ENCODE peak calls at places on chromosomes 12 and 14, in five cellular contexts. D, G, Y, F and T are unnamed samples. For H3K4me1, the result is how much of the 10 kb centered on the place peaks cover.

GRCh38 chr12:19234991-19235876 is 105.7 kb downstream of the PLEKHA5 start:
- DNase-seq in D (no peak), G (no peak), Y (no peak), F (no peak), T (no peak)

GRCh38 chr12:57452181-57452936 is 2.7 kb upstream of the INHBE start:
- DNase-seq in D (no peak), G (no peak), Y (peak), F (no peak), T (peak)

GRCh38 chr12:6765048-6765633 is 1.0 kb upstream of the PTMS start:
- DNase-seq in D (no peak), G (no peak), Y (no peak), F (no peak), T (no peak)

GRCh38 chr12:111155521-111155920 is 213.4 kb downstream of the PHETA1 start:
- DNase-seq in D (no peak), G (no peak), Y (no peak), F (no peak), T (no peak)

GRCh38 chr14:71701990-71702389 is 230.2 kb upstream of the RGS6 start:
- DNase-seq in D (no peak), G (no peak), Y (no peak), F (no peak), T (no peak)

GRCh38 chr12:53737951-53738833 is 10.9 kb upstream of the CALCOCO1 start:
- DNase-seq in D (peak), G (no peak), Y (no peak), F (no peak), T (no peak)

GRCh38 chr12:59087077-59087673 is 166.9 kb upstream of the LRIG3 start:
- DNase-seq in D (peak), G (no peak), Y (no peak), F (peak), T (no peak)

GRCh38 chr14:40213701-40214100 is 781.5 kb upstream of the FBXO33 start:
- DNase-seq in D (no peak), G (no peak), Y (no peak), F (no peak), T (no peak)

GRCh38 chr14:58479975-58480374 is 52.5 kb downstream of the KIAA0586 start:
- DNase-seq in D (no peak), G (no peak), Y (no peak), F (no peak), T (no peak)

GRCh38 chr12:99455350-99456037 is 192.1 kb upstream of the GARIN6 start:
- DNase-seq in D (no peak), G (no peak), Y (no peak), F (peak), T (peak)

GRCh38 chr12:109463776-109464175 is 13.3 kb downstream of the KCTD10 start:
- DNase-seq in D (no peak), G (no peak), Y (no peak), F (no peak), T (peak)

GRCh38 chr12:109464642-109465351 is 12.3 kb downstream of the KCTD10 start:
- DNase-seq in D (no peak), G (no peak), Y (no peak), F (no peak), T (no peak)

GRCh38 chr12:109461846-109462766 is 15.0 kb downstream of the KCTD10 start:
- DNase-seq in D (peak), G (no peak), Y (peak), F (no peak), T (peak)

GRCh38 chr12:109461049-109461845 is 15.9 kb downstream of the KCTD10 start:
- DNase-seq in D (peak), G (no peak), Y (peak), F (no peak), T (no peak)

DNA sequence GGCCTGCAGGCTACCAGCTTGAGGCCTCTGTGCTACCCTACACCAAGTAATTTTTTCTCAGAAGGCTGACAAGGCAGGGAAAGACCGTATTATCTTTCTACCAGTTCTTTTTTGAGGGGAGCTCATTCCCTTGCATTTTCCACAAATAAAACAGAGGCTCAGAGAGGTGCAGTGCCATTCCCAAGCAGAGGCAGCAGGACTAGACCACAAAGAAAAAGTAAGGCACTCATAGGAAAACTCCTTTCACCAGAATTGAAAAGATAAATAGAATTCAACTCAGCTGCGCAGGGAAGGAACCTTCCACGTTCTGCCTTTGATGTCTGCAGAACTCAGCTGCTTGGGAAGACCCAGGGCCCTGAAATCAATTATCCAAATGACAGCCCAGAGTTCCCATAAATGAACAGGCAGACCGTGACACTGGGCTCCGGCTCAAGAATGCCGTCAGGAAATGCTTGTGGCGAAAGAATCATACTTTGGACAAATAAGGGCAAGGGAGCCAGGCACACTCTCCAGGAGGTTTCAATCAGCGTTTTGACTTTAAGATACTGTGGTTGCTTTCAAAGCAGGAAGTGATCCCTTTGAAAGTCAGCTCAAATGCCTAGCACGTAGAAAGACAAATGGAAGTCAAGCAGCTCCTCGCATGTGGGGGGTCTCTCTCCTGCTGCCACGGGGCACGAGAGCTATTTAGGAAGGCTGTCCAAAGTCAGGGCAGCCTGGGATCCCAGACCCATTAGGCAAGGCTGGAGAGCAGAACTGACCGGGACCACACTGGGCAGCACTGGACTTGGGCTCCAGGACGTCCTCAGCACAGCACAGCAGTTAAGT is 14.0 kb downstream of the KCTD10 start:
- DNase-seq in D (peak), G (no peak), Y (peak), F (peak), T (peak)
- H3K4me1 ChIP-seq in D (under half), G (under half), Y (half or more), F (under half), T (under half)

GRCh38 chr14:56608682-56609081 is 29.1 kb downstream of the TMEM260 start:
- DNase-seq in D (no peak), G (no peak), Y (no peak), F (peak), T (peak)
- H3K4me3 ChIP-seq in D (no peak), G (no peak), Y (no peak), F (no peak), T (no peak)

GRCh38 chr14:95502381-95502950 is 14.0 kb downstream of the SYNE3 start:
- DNase-seq in D (no peak), G (no peak), Y (no peak), F (no peak), T (no peak)

GRCh38 chr14:95498622-95499353 is 17.7 kb downstream of the SYNE3 start:
- DNase-seq in D (no peak), G (no peak), Y (no peak), F (no peak), T (peak)

GRCh38 chr14:95499354-95499750 is 17.1 kb downstream of the SYNE3 start:
- DNase-seq in D (no peak), G (no peak), Y (no peak), F (no peak), T (no peak)

GRCh38 chr14:95500201-95500681 is 16.2 kb downstream of the SYNE3 start:
- DNase-seq in D (peak), G (no peak), Y (no peak), F (no peak), T (no peak)

GRCh38 chr14:95500772-95501401 is 15.6 kb downstream of the SYNE3 start:
- DNase-seq in D (peak), G (no peak), Y (peak), F (no peak), T (no peak)
- H3K4me1 ChIP-seq in D (under half), G (under half), Y (half or more), F (under half), T (half or more)

GRCh38 chr14:64956697-64957412 is 14.3 kb upstream of the GPX2 start:
- DNase-seq in D (no peak), G (no peak), Y (no peak), F (no peak), T (no peak)

GRCh38 chr14:64953310-64953654 is 10.7 kb upstream of the GPX2 start:
- DNase-seq in D (no peak), G (no peak), Y (no peak), F (no peak), T (no peak)

GRCh38 chr14:64953661-64954060 is 11.1 kb upstream of the GPX2 start:
- DNase-seq in D (no peak), G (no peak), Y (no peak), F (no peak), T (no peak)

GRCh38 chr14:64954491-64955240 is 12.1 kb upstream of the GPX2 start:
- DNase-seq in D (no peak), G (no peak), Y (no peak), F (no peak), T (no peak)

DNA sequence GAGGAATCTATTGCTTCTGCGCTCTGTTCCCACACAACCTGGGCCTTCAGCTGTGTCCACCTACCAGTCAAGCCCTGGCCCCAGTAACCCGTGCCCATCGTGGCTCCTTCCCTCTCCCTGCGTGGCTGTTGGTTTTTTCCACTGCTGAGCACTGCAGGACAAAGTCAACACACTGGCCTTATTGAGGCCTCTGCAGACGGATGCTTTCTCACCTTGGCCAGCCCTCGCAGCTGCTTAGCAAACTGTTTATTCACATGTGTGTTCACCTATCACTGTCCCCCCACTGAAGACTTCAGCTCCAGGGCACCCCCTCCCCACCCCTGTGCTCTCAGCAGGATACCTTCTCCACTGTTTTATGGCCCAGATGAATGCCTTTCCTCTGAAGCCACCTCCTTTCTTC is 12.8 kb upstream of the GPX2 start:
- DNase-seq in D (peak), G (no peak), Y (no peak), F (no peak), T (no peak)
- H3K4me3 ChIP-seq in D (no peak), G (no peak), Y (no peak), F (no peak), T (no peak)

DNA sequence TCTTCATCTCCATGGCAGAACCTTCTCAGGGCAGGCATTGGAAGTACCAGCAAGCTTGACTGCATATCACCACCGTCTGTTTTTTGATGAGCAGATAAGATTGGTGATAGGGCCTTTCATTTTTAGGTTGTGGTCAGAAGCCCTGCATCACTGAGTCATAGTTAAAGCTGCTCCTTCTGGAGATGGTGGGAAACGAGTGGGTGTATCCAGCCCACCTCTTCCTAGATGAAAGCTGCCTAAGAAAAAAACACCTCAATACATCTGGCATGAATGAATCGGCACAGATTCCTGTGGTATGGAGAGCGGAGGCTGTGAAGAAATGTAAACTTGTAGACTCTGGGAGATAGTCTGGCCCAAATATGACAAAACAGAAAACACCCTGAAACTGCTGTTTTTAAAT is 248.7 kb upstream of the EGLN3 start:
- DNase-seq in D (no peak), G (no peak), Y (no peak), F (no peak), T (no peak)
- H3K4me1 ChIP-seq in D (under half), G (under half), Y (under half), F (under half), T (under half)

DNA sequence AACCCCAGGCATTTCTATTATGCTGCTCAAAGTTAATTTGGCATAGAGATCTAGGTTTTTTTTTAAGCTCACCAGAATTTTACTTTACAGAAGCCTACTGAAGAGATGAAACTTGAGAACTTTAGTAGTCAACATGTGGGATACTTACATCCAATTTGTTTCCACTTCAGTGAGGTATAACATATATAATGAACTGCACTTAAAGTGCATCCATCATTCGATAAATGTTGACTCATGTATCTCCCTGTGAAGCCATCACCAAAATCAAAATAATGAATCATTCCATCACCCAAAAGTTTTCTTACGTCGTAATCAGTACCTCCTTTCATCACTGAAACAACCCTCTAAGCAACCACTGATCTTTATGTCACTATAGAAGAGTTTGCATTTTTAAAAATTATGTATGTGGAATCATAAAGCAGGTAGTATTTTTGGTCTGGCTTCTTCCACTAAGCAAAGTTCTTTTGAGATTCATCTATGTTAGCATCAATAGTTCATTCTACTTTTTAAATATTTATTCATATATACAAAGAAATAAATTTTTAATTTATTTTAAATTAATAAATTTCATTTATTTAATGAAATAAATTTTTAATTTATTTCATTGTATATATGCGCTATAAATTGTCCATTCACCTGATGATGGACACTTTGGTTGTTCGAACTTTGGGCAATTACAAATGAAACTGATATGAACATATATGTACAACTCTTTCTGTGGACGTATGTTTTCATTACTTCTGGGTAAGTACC is 2.0 kb upstream of the CPNE8 start:
- DNase-seq in D (no peak), G (no peak), Y (no peak), F (no peak), T (no peak)
- H3K4me3 ChIP-seq in D (peak), G (peak), Y (peak), F (peak), T (no peak)

GRCh38 chr12:76047060-76047459 is 15.5 kb upstream of the PHLDA1 start:
- DNase-seq in D (no peak), G (no peak), Y (no peak), F (no peak), T (no peak)
- H3K4me1 ChIP-seq in D (under half), G (under half), Y (under half), F (under half), T (under half)